ENCODE peak calls at places on chromosomes 16 and 17, in eight cellular contexts. A, N, Q, V, C, E, X and T are unnamed samples.

GRCh38 chr16:72092832-72093447 is 480 bp downstream of the TXNL4B start:
- DNase-seq in V (peak), A (no peak), Q (no peak), N (no peak), X (peak), C (peak), E (no peak), T (peak)

GRCh38 chr17:80791758-80792284 is 199.8 kb upstream of the CHMP6 start:
- DNase-seq in N (no peak), A (no peak), C (peak), X (no peak), V (no peak), Q (no peak), E (no peak), T (peak)

GRCh38 chr16:50121721-50122445 is 31.2 kb upstream of the TENT4B start:
- DNase-seq in A (no peak), Q (no peak), X (no peak), N (no peak), C (no peak), V (no peak), E (peak), T (no peak)

GRCh38 chr16:24568392-24568791 is 29.0 kb downstream of the RBBP6 start:
- DNase-seq in Q (no peak), N (no peak), A (no peak), C (peak), E (no peak), V (no peak), X (no peak), T (peak)

GRCh38 chr17:8818047-8818446 is 18.9 kb upstream of the MFSD6L start:
- DNase-seq in E (no peak), C (no peak), N (no peak), Q (no peak), V (no peak), A (no peak), X (no peak), T (no peak)

GRCh38 chr17:16988749-16989229 is 16.9 kb upstream of the TNFRSF13B start:
- DNase-seq in N (no peak), A (no peak), V (no peak), X (no peak), C (no peak), Q (no peak), E (no peak), T (no peak)

GRCh38 chr17:50219345-50219744 is 17.9 kb upstream of the COL1A1 start:
- DNase-seq in A (no peak), E (no peak), V (no peak), N (no peak), X (no peak), Q (no peak), C (peak), T (peak)

GRCh38 chr17:16928406-16929280 is 43.3 kb downstream of the TNFRSF13B start:
- DNase-seq in Q (no peak), N (no peak), E (no peak), X (no peak), A (peak), C (no peak), V (no peak), T (no peak)

GRCh38 chr17:46847204-46848191 is 3.9 kb upstream of the WNT9B start:
- DNase-seq in C (no peak), N (no peak), Q (no peak), X (no peak), E (no peak), A (no peak), V (no peak), T (no peak)

GRCh38 chr17:27915715-27916114 is 22.6 kb upstream of the LYRM9 start:
- DNase-seq in N (no peak), X (no peak), C (no peak), E (no peak), V (no peak), A (no peak), Q (no peak), T (no peak)

GRCh38 chr16:82695806-82696205 is 69.0 kb downstream of the CDH13 start:
- DNase-seq in N (no peak), A (no peak), X (no peak), V (no peak), E (no peak), Q (no peak), C (peak), T (no peak)

GRCh38 chr16:84925092-84925772 is 86.1 kb downstream of the ZDHHC7 start:
- DNase-seq in N (peak), C (peak), E (peak), V (peak), X (peak), Q (peak), A (peak), T (no peak)